ENCODE peak calls at places on chromosomes 3 and 15, in seven cellular contexts. U, K, N, S, H, W and E are unnamed samples.

GRCh38 chr3:45409921-45410320 is 21.5 kb downstream of the LARS2 start:
- DNase-seq in S (no peak), K (no peak), N (no peak), U (no peak), W (no peak), H (no peak), E (no peak)

GRCh38 chr3:25405335-25405734 is 22.7 kb upstream of the RARB start:
- DNase-seq in K (no peak), N (no peak), S (no peak), W (no peak), U (no peak), H (no peak), E (no peak)

GRCh38 chr3:168053115-168053514 is 42.6 kb downstream of the GOLIM4 start:
- DNase-seq in S (no peak), K (no peak), H (no peak), W (no peak), U (no peak), N (no peak), E (no peak)

GRCh38 chr3:79767953-79768282 is at the start of gene ROBO1:
- DNase-seq in H (no peak), K (peak; percentile 58), N (no peak), W (no peak), S (no peak), U (no peak), E (no peak)

GRCh38 chr3:3305087-3305486 is 125.6 kb upstream of the CRBN start:
- DNase-seq in K (no peak), N (no peak), W (no peak), S (no peak), U (no peak), H (no peak), E (no peak)

GRCh38 chr3:167978486-167978885 is 117.2 kb downstream of the GOLIM4 start:
- DNase-seq in S (no peak), K (no peak), H (no peak), N (no peak), W (no peak), U (no peak), E (no peak)

GRCh38 chr3:13750731-13751130 is 129.1 kb downstream of the WNT7A start:
- DNase-seq in H (no peak), U (no peak), W (no peak), K (no peak), N (no peak), S (no peak), E (no peak)

GRCh38 chr3:124607163-124607562 is 123.1 kb upstream of the UMPS start:
- DNase-seq in K (no peak), W (peak; percentile 23), N (no peak), U (no peak), H (no peak), S (no peak), E (peak; percentile 14)

GRCh38 chr3:56238299-56238698 is 230.0 kb downstream of the ERC2 start:
- DNase-seq in H (no peak), U (no peak), S (no peak), W (no peak), N (no peak), K (peak; percentile 12), E (no peak)

GRCh38 chr3:45547764-45548683 is 46.5 kb upstream of the LIMD1 start:
- DNase-seq in N (no peak), S (no peak), U (peak; percentile 42), H (no peak), W (peak; percentile 55), K (no peak), E (no peak)

GRCh38 chr3:47161983-47162694 is 1.8 kb downstream of the SETD2 start:
- DNase-seq in W (peak; percentile 16), N (no peak), K (no peak), H (no peak), U (no peak), S (no peak), E (no peak)

GRCh38 chr3:141878326-141878725 is 1.9 kb downstream of the ATP1B3 start:
- DNase-seq in S (no peak), U (no peak), N (no peak), H (no peak), K (no peak), W (no peak), E (no peak)

GRCh38 chr3:195906865-195907729 is 1.3 kb downstream of the TNK2 start:
- DNase-seq in K (no peak), U (no peak), H (peak; percentile 65), S (no peak), N (peak; percentile 84), W (peak; percentile 16), E (no peak)

GRCh38 chr3:183698760-183699159 is 1.2 kb downstream of the YEATS2 start:
- DNase-seq in N (no peak), H (peak; percentile 14), S (no peak), W (peak; percentile 60), U (no peak), K (peak; percentile 48), E (no peak)

GRCh38 chr3:38634133-38634532 is 15.4 kb downstream of the SCN5A start:
- DNase-seq in K (no peak), U (peak; percentile 41), N (no peak), H (no peak), W (peak; percentile 11), S (no peak), E (no peak)

GRCh38 chr3:192758654-192759053 is 31.3 kb upstream of the FGF12 start:
- DNase-seq in S (no peak), W (no peak), K (no peak), N (no peak), U (no peak), H (no peak), E (no peak)

GRCh38 chr3:5301671-5302297 is 114.3 kb downstream of the EDEM1 start:
- DNase-seq in U (no peak), N (no peak), H (no peak), W (no peak), K (peak; percentile 43), S (no peak), E (no peak)

GRCh38 chr3:73473578-73474448 is 150.9 kb downstream of the PDZRN3 start:
- DNase-seq in H (no peak), U (no peak), S (no peak), K (no peak), N (no peak), W (no peak), E (no peak)

GRCh38 chr3:192831801-192832347 is 85.8 kb downstream of the MB21D2 start:
- DNase-seq in U (no peak), K (no peak), W (no peak), N (no peak), S (no peak), H (no peak), E (no peak)

GRCh38 chr15:25883860-25884259 is 20.7 kb upstream of the ATP10A start:
- DNase-seq in S (no peak), K (no peak), U (peak; percentile 91), H (no peak), N (no peak), W (peak; percentile 4), E (no peak)

GRCh38 chr3:127574880-127575878 is 15.4 kb downstream of the TPRA1 start:
- DNase-seq in U (peak; percentile 58), W (peak; percentile 96), H (peak; percentile 90), K (peak; percentile 84), S (peak; percentile 86), N (peak; percentile 91), E (peak; percentile 70)
- TF ChIP-seq CTCF in U (peak; percentile 100), W (peak; percentile 99), H (peak; percentile 100), K (peak; percentile 99), S (peak; percentile 99), N (peak; percentile 97), E (peak; percentile 94)

DNA sequence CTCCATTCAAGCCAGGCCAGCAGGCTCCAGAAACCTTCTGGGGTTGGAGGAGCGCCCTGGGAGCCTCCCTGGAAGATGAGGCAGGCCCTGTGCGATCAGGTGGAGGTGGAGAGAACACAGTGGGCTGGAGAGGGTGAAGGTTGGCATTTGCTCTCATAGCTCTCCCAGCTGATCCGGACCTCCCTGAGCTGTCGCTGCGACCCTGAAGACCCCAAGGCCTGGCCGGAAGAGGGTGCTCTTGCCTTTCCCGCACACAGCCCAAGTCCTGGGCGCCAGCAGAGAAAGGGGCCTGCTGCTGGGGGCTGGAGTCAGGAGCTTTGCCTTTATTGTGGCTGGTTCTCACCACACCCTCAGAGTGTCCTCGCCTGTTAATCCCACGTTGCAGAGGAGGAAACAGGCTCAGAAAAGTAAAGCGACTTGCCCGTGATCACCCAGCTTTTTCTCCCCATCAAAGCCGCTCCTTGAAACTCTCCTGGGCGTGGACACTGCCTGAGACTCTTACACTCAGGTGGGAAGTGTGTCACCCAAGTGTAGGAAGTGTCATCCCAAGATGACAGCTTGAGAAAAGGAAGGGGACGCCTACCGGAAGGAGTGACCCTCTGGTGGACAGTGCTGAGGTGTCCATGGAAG is 8.6 kb upstream of the RPL29 start:
- DNase-seq in U (no peak), H (no peak), K (peak; percentile 88), W (peak; percentile 59), S (no peak), N (no peak), E (no peak)
- H3K4me3 ChIP-seq in U (no peak overlapping the region), H (no peak overlapping the region), K (no peak overlapping the region), W (no peak overlapping the region), S (no peak overlapping the region), N (no peak overlapping the region), E (no peak overlapping the region)

DNA sequence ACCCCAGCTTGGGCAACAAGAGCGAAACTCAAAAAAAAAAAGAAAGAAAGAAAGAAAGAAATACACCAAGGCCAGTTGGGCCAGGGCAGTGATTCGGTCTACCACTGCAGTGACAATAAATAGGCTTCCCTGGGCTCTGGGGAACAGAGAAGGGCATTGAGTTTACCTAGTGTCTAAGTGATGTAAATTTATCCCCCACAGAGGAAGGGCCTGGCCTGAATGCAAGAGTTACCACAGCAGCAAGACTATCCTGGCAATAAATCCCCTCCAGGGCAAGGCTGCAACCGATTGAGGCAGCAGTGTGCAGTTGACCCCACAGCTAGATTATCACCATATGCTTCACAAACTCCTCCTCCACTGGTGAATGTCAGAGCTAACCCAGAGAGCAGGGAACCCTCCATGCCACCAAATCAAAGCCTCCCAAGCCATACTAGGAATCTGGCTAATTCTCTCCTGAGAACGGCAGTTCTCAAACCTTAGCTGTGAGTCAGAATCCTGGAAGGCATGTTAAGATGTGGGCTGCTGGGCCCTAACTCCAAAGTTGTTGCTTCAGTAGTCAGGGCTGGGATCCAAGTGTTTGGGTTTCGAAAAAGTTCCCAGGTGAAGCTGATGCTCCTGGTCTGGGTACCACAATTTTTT is 64.3 kb upstream of the GATM start:
- DNase-seq in N (no peak), H (no peak), K (no peak), S (no peak), W (peak; percentile 54), U (no peak), E (no peak)
- TF ChIP-seq CTCF in N (no peak), H (no peak), K (no peak), S (no peak), W (no peak), U (no peak), E (no peak)

GRCh38 chr3:125622381-125622788 is 27.1 kb upstream of the OSBPL11 start:
- DNase-seq in U (no peak), K (no peak), S (no peak), H (no peak), W (no peak), N (peak; percentile 82), E (peak; percentile 1)

GRCh38 chr3:125613204-125613603 is 17.9 kb upstream of the OSBPL11 start:
- DNase-seq in N (no peak), W (no peak), S (no peak), U (no peak), H (no peak), K (no peak), E (no peak)

GRCh38 chr3:125618851-125619250 is 23.6 kb upstream of the OSBPL11 start:
- DNase-seq in U (no peak), H (no peak), S (no peak), W (no peak), K (no peak), N (no peak), E (no peak)

GRCh38 chr3:125615256-125615655 is 20.0 kb upstream of the OSBPL11 start:
- DNase-seq in S (no peak), K (no peak), N (no peak), H (no peak), U (no peak), W (no peak), E (no peak)

GRCh38 chr3:125618208-125618607 is 22.9 kb upstream of the OSBPL11 start:
- DNase-seq in W (no peak), N (no peak), K (no peak), S (no peak), U (no peak), H (no peak), E (no peak)
- H3K4me3 ChIP-seq in W (no peak overlapping the region), N (no peak overlapping the region), K (no peak overlapping the region), S (no peak overlapping the region), U (no peak overlapping the region), H (no peak overlapping the region), E (no peak overlapping the region)